ENCODE peak calls at places on chromosomes 11 and 22, in ten cellular contexts. U is foreskin fibroblast, F is left cardiac atrium, N is NCI-H345, G is HS-27A, Q is lower leg skin, C is heart left ventricle, P is brain microvascular endothelial cell, D is NCI-H510A treated with DMSO at 0.1 percent for 48 hours, S is astrocyte of the cerebellum. A is an unnamed sample.

GRCh38 chr11:36703055-36703404 is 105.0 kb upstream of the RAG2 start:
- DNase-seq in U (no peak), F (no peak), N (no peak), G (no peak), Q (no peak), C (no peak), P (no peak), D (no peak), S (no peak), A (no peak)

GRCh38 chr11:109342261-109342660 is 79.7 kb upstream of the C11orf87 start:
- DNase-seq in U (no peak), F (no peak), N (no peak), G (no peak), Q (no peak), C (no peak), P (no peak), D (no peak), S (no peak), A (no peak)

GRCh38 chr22:24096401-24097115 is 84.7 kb upstream of the SUSD2 start:
- DNase-seq in U (no peak), F (no peak), N (no peak), G (no peak), Q (peak; percentile 67), C (no peak), P (no peak), D (no peak), S (no peak), A (no peak)

GRCh38 chr22:50581950-50582561 is 593 bp downstream of the CHKB start:
- DNase-seq in U (no peak), F (no peak), N (no peak), G (no peak), Q (no peak), C (no peak), P (no peak), D (peak; percentile 5), S (no peak), A (peak; percentile 8)

GRCh38 chr11:3644817-3645235 is at the start of gene ART1:
- DNase-seq in U (no peak), F (no peak), N (no peak), G (no peak), Q (no peak), C (no peak), P (no peak), D (no peak), S (no peak), A (peak; percentile 12)

GRCh38 chr11:102551188-102551781 is 20.7 kb upstream of the MMP7 start:
- DNase-seq in U (no peak), F (no peak), N (no peak), G (no peak), Q (no peak), C (no peak), P (no peak), D (no peak), S (no peak), A (no peak)

GRCh38 chr11:107017433-107018227 is 646 bp downstream of the GUCY1A2 start:
- DNase-seq in U (no peak), F (peak; percentile 32), N (peak; percentile 33), G (no peak), Q (peak; percentile 87), C (peak; percentile 73), P (no peak), D (peak; percentile 55), S (no peak), A (peak; percentile 61)

GRCh38 chr11:132531921-132532320 is 1000.4 kb downstream of the OPCML start:
- DNase-seq in U (no peak), F (no peak), N (no peak), G (no peak), Q (no peak), C (no peak), P (peak; percentile 35), D (no peak), S (no peak), A (no peak)

GRCh38 chr11:116696381-116696941 is 76.3 kb downstream of the BUD13 start:
- DNase-seq in U (peak; percentile 7), F (no peak), N (no peak), G (no peak), Q (peak; percentile 78), C (peak; percentile 31), P (no peak), D (peak; percentile 47), S (no peak), A (no peak)

GRCh38 chr11:35364101-35364780 is 55.1 kb downstream of the SLC1A2 start:
- DNase-seq in U (peak; percentile 90), F (peak; percentile 79), N (no peak), G (peak; percentile 63), Q (peak; percentile 93), C (no peak), P (peak; percentile 80), D (no peak), S (peak; percentile 85), A (peak; percentile 61)

GRCh38 chr11:128039140-128040021 is 548.0 kb downstream of the ETS1 start:
- DNase-seq in U (peak; percentile 91), F (peak; percentile 33), N (no peak), G (no peak), Q (peak; percentile 91), C (peak; percentile 74), P (peak; percentile 45), D (no peak), S (peak; percentile 83), A (no peak)

GRCh38 chr11:12581923-12582322 is 92.3 kb upstream of the TEAD1 start:
- DNase-seq in U (peak; percentile 71), F (no peak), N (peak; percentile 31), G (no peak), Q (no peak), C (no peak), P (peak; percentile 84), D (peak; percentile 7), S (peak; percentile 37), A (peak; percentile 86)

GRCh38 chr22:49295851-49296560 is 531.7 kb downstream of the BRD1 start:
- DNase-seq in U (no peak), F (no peak), N (peak; percentile 53), G (no peak), Q (peak; percentile 73), C (peak; percentile 51), P (no peak), D (no peak), S (no peak), A (no peak)

GRCh38 chr22:26554956-26555355 is 35.0 kb downstream of the TPST2 start:
- DNase-seq in U (no peak), F (no peak), N (no peak), G (no peak), Q (no peak), C (no peak), P (no peak), D (no peak), S (no peak), A (no peak)

GRCh38 chr11:46112961-46113617 is 8.2 kb downstream of the PHF21A start:
- DNase-seq in U (peak; percentile 16), F (no peak), N (peak; percentile 30), G (no peak), Q (no peak), C (no peak), P (peak; percentile 54), D (no peak), S (peak; percentile 40), A (peak; percentile 75)

GRCh38 chr11:121722431-121723256 is 269.9 kb upstream of the SORL1-AS1 start:
- DNase-seq in U (peak; percentile 78), F (peak; percentile 87), N (peak; percentile 89), G (peak; percentile 31), Q (peak; percentile 94), C (peak; percentile 78), P (peak; percentile 84), D (no peak), S (peak; percentile 97), A (no peak)

GRCh38 chr22:40638261-40638660 is 1.7 kb upstream of the MRTFA start:
- DNase-seq in U (no peak), F (no peak), N (no peak), G (no peak), Q (no peak), C (no peak), P (no peak), D (no peak), S (no peak), A (no peak)

GRCh38 chr11:127071606-127072005 is 71.0 kb upstream of the KIRREL3 start:
- DNase-seq in U (no peak), F (no peak), N (peak; percentile 90), G (no peak), Q (no peak), C (no peak), P (no peak), D (peak; percentile 67), S (no peak), A (no peak)

GRCh38 chr11:7668464-7668863 is 4.8 kb downstream of the CYB5R2 start:
- DNase-seq in U (no peak), F (no peak), N (no peak), G (no peak), Q (no peak), C (no peak), P (no peak), D (no peak), S (no peak), A (no peak)

GRCh38 chr11:120908521-120909181 is 115.3 kb upstream of the TBCEL start:
- DNase-seq in U (no peak), F (no peak), N (no peak), G (no peak), Q (no peak), C (no peak), P (no peak), D (no peak), S (no peak), A (no peak)

GRCh38 chr11:102798012-102798746 is at the start of gene MMP1:
- DNase-seq in U (peak; percentile 85), F (no peak), N (no peak), G (no peak), Q (no peak), C (no peak), P (peak; percentile 40), D (no peak), S (peak; percentile 4), A (no peak)

GRCh38 chr11:69217276-69218105 is 61.8 kb downstream of the SMIM38 start:
- DNase-seq in U (no peak), F (no peak), N (no peak), G (no peak), Q (peak; percentile 59), C (no peak), P (no peak), D (no peak), S (no peak), A (no peak)

GRCh38 chr11:106288057-106288456 is 210.6 kb downstream of the AASDHPPT start:
- DNase-seq in U (peak; percentile 39), F (no peak), N (no peak), G (no peak), Q (no peak), C (no peak), P (no peak), D (no peak), S (no peak), A (no peak)

GRCh38 chr22:19629331-19629719 is 85.0 kb upstream of the SEPTIN5 start:
- DNase-seq in U (no peak), F (no peak), N (no peak), G (no peak), Q (peak; percentile 62), C (no peak), P (no peak), D (no peak), S (no peak), A (no peak)

A was measured in ACHN.